ENCODE peak calls at places on chromosomes 5 and 9, in seven cellular contexts. N is stomach; L is naive thymus-derived CD8-positive, alpha-beta T cell; P is GM20000; S is GOT3; R is fibroblast of mammary gland; J is astrocyte of the spinal cord. Z is an unnamed sample.
A peak's percentile ranks its signal among the peaks of the same experiment; 100 is the strongest.

GRCh38 chr9:5773324-5773999 is 59.5 kb downstream of the ERMP1 start:
- DNase-seq in N (no peak), L (no peak), P (no peak), S (no peak), R (no peak), J (peak; percentile 49), Z (no peak)

GRCh38 chr9:3497857-3498256 is 27.9 kb downstream of the RFX3 start:
- DNase-seq in N (no peak), L (no peak), P (no peak), S (no peak), R (no peak), J (no peak), Z (no peak)

GRCh38 chr9:73280113-73280512 is 128.4 kb downstream of the ANXA1 start:
- DNase-seq in N (no peak), L (no peak), P (no peak), S (no peak), R (no peak), J (no peak), Z (no peak)

GRCh38 chr9:114777841-114778240 is 28.0 kb downstream of the TNFSF15 start:
- DNase-seq in N (no peak), L (peak; percentile 48), P (no peak), S (no peak), R (peak; percentile 7), J (no peak), Z (no peak)

GRCh38 chr9:86944974-86945867 is 2.1 kb downstream of the GAS1 start:
- DNase-seq in N (no peak), L (no peak), P (no peak), S (no peak), R (no peak), J (peak; percentile 27), Z (no peak)

GRCh38 chr9:107600060-107600573 is 110.5 kb upstream of the KLF4 start:
- DNase-seq in N (no peak), L (no peak), P (no peak), S (no peak), R (no peak), J (no peak), Z (no peak)

GRCh38 chr9:83557317-83557716 is 19.1 kb upstream of the FRMD3 start:
- DNase-seq in N (no peak), L (no peak), P (no peak), S (no peak), R (no peak), J (no peak), Z (no peak)

GRCh38 chr5:123943136-123943535 is 431.2 kb downstream of the CSNK1G3 start:
- DNase-seq in N (no peak), L (no peak), P (no peak), S (no peak), R (no peak), J (no peak), Z (no peak)

GRCh38 chr5:1743769-1744085 is 55.9 kb downstream of the MRPL36 start:
- DNase-seq in N (no peak), L (no peak), P (no peak), S (no peak), R (no peak), J (no peak), Z (no peak)

GRCh38 chr5:161372682-161373344 is 173.7 kb downstream of the GABRB2 start:
- DNase-seq in N (no peak), L (no peak), P (peak; percentile 12), S (no peak), R (no peak), J (no peak), Z (no peak)

GRCh38 chr9:76756273-76756650 is 8.0 kb upstream of the PCA3 start:
- DNase-seq in N (no peak), L (no peak), P (no peak), S (no peak), R (peak; percentile 44), J (peak; percentile 19), Z (no peak)

GRCh38 chr9:136981588-136982231 is 1.1 kb upstream of the LCNL1 start:
- DNase-seq in N (no peak), L (no peak), P (no peak), S (no peak), R (no peak), J (no peak), Z (no peak)

GRCh38 chr5:77621440-77621839 is 17.1 kb downstream of the OTP start:
- DNase-seq in N (no peak), L (no peak), P (no peak), S (no peak), R (no peak), J (no peak), Z (no peak)

GRCh38 chr5:10656176-10656830 is 92.4 kb downstream of the ANKRD33B start:
- DNase-seq in N (peak; percentile 21), L (no peak), P (no peak), S (no peak), R (peak; percentile 46), J (no peak), Z (no peak)

GRCh38 chr9:79623799-79624721 is 52.3 kb downstream of the TLE4 start:
- DNase-seq in N (no peak), L (no peak), P (peak; percentile 56), S (no peak), R (no peak), J (no peak), Z (peak; percentile 92)

GRCh38 chr9:75039006-75039405 is 10.9 kb upstream of the CARNMT1 start:
- DNase-seq in N (no peak), L (no peak), P (no peak), S (no peak), R (peak; percentile 95), J (peak; percentile 45), Z (no peak)

GRCh38 chr9:134492281-134492691 is 149.3 kb upstream of the COL5A1 start:
- DNase-seq in N (no peak), L (no peak), P (no peak), S (no peak), R (peak; percentile 96), J (peak; percentile 26), Z (no peak)

GRCh38 chr9:76215066-76215465 is 179.2 kb downstream of the RFK start:
- DNase-seq in N (no peak), L (no peak), P (no peak), S (no peak), R (peak; percentile 82), J (peak; percentile 76), Z (no peak)

GRCh38 chr9:35905912-35906679 is at the start of gene HRCT1:
- DNase-seq in N (peak; percentile 96), L (no peak), P (no peak), S (peak; percentile 19), R (peak; percentile 98), J (peak; percentile 97), Z (no peak)

GRCh38 chr5:36876965-36877666 is 547 bp downstream of the NIPBL start:
- DNase-seq in N (peak; percentile 76), L (peak; percentile 61), P (peak; percentile 30), S (peak; percentile 17), R (peak; percentile 49), J (peak; percentile 69), Z (peak; percentile 81)

GRCh38 chr5:146758898-146759297 is 119.7 kb downstream of the PPP2R2B start:
- DNase-seq in N (no peak), L (no peak), P (no peak), S (no peak), R (no peak), J (no peak), Z (no peak)

GRCh38 chr5:133884525-133885311 is 83.7 kb downstream of the C5orf15 start:
- DNase-seq in N (no peak), L (no peak), P (no peak), S (no peak), R (peak; percentile 68), J (peak; percentile 56), Z (no peak)

GRCh38 chr5:150758210-150758533 is 645 bp downstream of the DCTN4 start:
- DNase-seq in N (no peak), L (no peak), P (no peak), S (no peak), R (no peak), J (no peak), Z (no peak)

GRCh38 chr5:135645336-135645735 is 66.5 kb upstream of the CXCL14 start:
- DNase-seq in N (no peak), L (no peak), P (no peak), S (no peak), R (peak; percentile 2), J (no peak), Z (no peak)